ENCODE peak calls at places on chromosomes 12 and 14, in ten cellular contexts. D, A, E, C, R, Y, L, P, G and F are unnamed samples.

GRCh38 chr12:57456145-57456700 is 1.1 kb downstream of the INHBE start:
- DNase-seq in D (no peak), A (no peak), E (no peak), C (peak; percentile 45), R (peak; percentile 33), Y (no peak), L (peak; percentile 51), P (peak; percentile 94), G (no peak), F (peak; percentile 76)

GRCh38 chr12:74980510-74980909 is 229.1 kb downstream of the KCNC2 start:
- DNase-seq in D (no peak), A (no peak), E (no peak), C (no peak), R (no peak), Y (no peak), L (no peak), P (no peak), G (no peak), F (no peak)

GRCh38 chr12:114003286-114003685 is 37.2 kb upstream of the RBM19 start:
- DNase-seq in D (no peak), A (no peak), E (no peak), C (no peak), R (no peak), Y (no peak), L (no peak), P (no peak), G (no peak), F (no peak)

GRCh38 chr14:104550849-104551728 is 28.5 kb upstream of the C14orf180 start:
- DNase-seq in D (peak; percentile 43), A (no peak), E (no peak), C (no peak), R (no peak), Y (no peak), L (no peak), P (no peak), G (no peak), F (no peak)

GRCh38 chr12:51023625-51024395 is 2.4 kb downstream of the SLC11A2 start:
- DNase-seq in D (no peak), A (no peak), E (no peak), C (peak; percentile 16), R (no peak), Y (no peak), L (no peak), P (no peak), G (no peak), F (no peak)

GRCh38 chr12:68727776-68728175 is 18.2 kb upstream of the SLC35E3 start:
- DNase-seq in D (no peak), A (no peak), E (no peak), C (no peak), R (no peak), Y (no peak), L (no peak), P (no peak), G (no peak), F (no peak)

GRCh38 chr14:63996575-63997220 is 143.9 kb downstream of the SYNE2 start:
- DNase-seq in D (no peak), A (no peak), E (no peak), C (peak; percentile 72), R (no peak), Y (no peak), L (no peak), P (no peak), G (no peak), F (no peak)

GRCh38 chr12:2792670-2793500 is 1.9 kb upstream of the FKBP4 start:
- DNase-seq in D (no peak), A (no peak), E (no peak), C (no peak), R (no peak), Y (no peak), L (no peak), P (no peak), G (peak; percentile 45), F (no peak)

GRCh38 chr12:25550186-25550585 is 2.9 kb downstream of the LMNTD1 start:
- DNase-seq in D (no peak), A (no peak), E (no peak), C (peak; percentile 43), R (no peak), Y (no peak), L (no peak), P (no peak), G (no peak), F (no peak)

GRCh38 chr14:24052656-24053547 is 1.1 kb downstream of the CARMIL3 start:
- DNase-seq in D (no peak), A (no peak), E (no peak), C (no peak), R (peak; percentile 27), Y (no peak), L (no peak), P (no peak), G (peak; percentile 40), F (no peak)
- H3K4me3 ChIP-seq in D (peak overlapping the region; percentile 76), A (peak overlapping the region; percentile 64), E (peak overlapping the region; percentile 48), C (no peak overlapping the region), R (peak overlapping the region; percentile 66), Y (peak overlapping the region; percentile 73), L (peak overlapping the region; percentile 27), P (no peak overlapping the region), G (no peak overlapping the region), F (peak overlapping the region; percentile 64)

DNA sequence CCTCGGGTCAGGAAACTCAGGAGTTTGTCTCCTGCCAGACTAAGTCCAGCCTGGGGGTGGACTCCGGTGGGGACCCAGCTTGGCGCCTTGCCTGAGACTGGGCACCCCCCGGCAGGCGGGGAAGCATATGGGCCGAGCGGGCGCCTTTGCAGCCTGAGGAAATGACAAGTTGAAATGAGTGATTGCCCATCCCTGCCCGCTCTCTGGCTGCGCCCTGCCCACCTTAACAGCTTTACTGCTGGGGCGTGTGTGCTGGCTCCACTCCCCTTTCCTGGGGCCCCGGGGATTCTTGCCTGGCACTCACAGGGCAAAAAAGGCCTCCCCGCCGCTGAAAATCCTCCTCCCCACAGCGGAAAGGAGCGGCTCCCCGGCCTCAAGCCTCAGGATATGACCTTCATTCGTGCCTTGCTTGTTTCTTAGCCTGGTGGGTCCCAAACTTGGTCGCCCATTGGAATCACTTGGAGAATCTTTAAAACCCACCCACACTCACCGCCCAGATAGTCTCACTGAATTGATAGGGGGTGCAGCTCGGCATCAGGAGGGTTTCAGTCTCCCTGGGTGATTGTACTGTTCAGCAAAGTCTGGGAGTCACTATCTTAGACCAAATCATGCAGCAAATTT is 1.5 kb downstream of the RFLNA start:
- DNase-seq in D (no peak), A (no peak), E (no peak), C (no peak), R (no peak), Y (no peak), L (no peak), P (peak; percentile 12), G (peak; percentile 44), F (no peak)
- H3K4me3 ChIP-seq in D (peak overlapping the region; percentile 57), A (peak overlapping the region; percentile 55), E (peak overlapping the region; percentile 60), C (peak overlapping the region; percentile 4), R (no peak overlapping the region), Y (peak overlapping the region; percentile 23), L (no peak overlapping the region), P (no peak overlapping the region), G (no peak overlapping the region), F (no peak overlapping the region)

GRCh38 chr14:65170318-65170717 is 68.0 kb upstream of the MAX start:
- DNase-seq in D (no peak), A (no peak), E (no peak), C (no peak), R (no peak), Y (no peak), L (no peak), P (no peak), G (no peak), F (peak; percentile 35)
- H3K4me3 ChIP-seq in D (peak overlapping the region; percentile 58), A (no peak overlapping the region), E (no peak overlapping the region), C (no peak overlapping the region), R (peak overlapping the region; percentile 20), Y (peak overlapping the region; percentile 34), L (no peak overlapping the region), P (no peak overlapping the region), G (peak overlapping the region; percentile 58), F (peak overlapping the region; percentile 46)

DNA sequence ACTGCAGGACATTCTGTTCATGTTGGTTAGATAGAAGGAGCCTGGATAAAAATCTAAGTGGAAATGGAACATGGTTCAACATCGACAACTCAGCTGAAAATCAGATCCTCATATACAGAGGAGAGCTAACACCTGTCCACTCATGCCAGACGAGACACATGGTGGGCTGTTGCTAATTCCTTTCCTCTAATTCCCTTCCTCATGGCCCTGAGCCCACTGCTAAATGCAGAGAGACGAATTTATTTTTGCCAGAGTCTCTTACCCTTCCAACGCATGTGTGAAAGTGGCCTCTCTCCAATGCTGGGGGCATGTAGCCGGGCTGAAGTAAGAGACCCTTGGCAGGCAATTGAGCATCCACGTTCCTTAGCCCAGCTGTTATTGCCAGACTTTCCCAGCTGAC is 28.8 kb downstream of the CORO1C start:
- DNase-seq in D (no peak), A (no peak), E (no peak), C (no peak), R (no peak), Y (no peak), L (no peak), P (no peak), G (peak; percentile 42), F (no peak)
- H3K4me3 ChIP-seq in D (no peak overlapping the region), A (no peak overlapping the region), E (no peak overlapping the region), C (no peak overlapping the region), R (no peak overlapping the region), Y (no peak overlapping the region), L (no peak overlapping the region), P (no peak overlapping the region), G (no peak overlapping the region), F (no peak overlapping the region)

GRCh38 chr14:52545584-52546317 is 6.6 kb downstream of the TXNDC16 start:
- DNase-seq in D (no peak), A (no peak), E (no peak), C (no peak), R (no peak), Y (no peak), L (no peak), P (no peak), G (no peak), F (no peak)
- H3K4me3 ChIP-seq in D (no peak overlapping the region), A (no peak overlapping the region), E (no peak overlapping the region), C (no peak overlapping the region), R (no peak overlapping the region), Y (no peak overlapping the region), L (no peak overlapping the region), P (no peak overlapping the region), G (no peak overlapping the region), F (no peak overlapping the region)

GRCh38 chr14:99244299-99244959 is 27.6 kb downstream of the BCL11B start:
- DNase-seq in D (no peak), A (no peak), E (no peak), C (no peak), R (no peak), Y (no peak), L (no peak), P (no peak), G (no peak), F (no peak)

GRCh38 chr14:99241314-99242035 is 30.5 kb downstream of the BCL11B start:
- DNase-seq in D (no peak), A (no peak), E (no peak), C (no peak), R (peak; percentile 67), Y (no peak), L (no peak), P (no peak), G (no peak), F (no peak)

GRCh38 chr14:99240512-99241313 is 31.3 kb downstream of the BCL11B start:
- DNase-seq in D (no peak), A (no peak), E (no peak), C (no peak), R (peak; percentile 55), Y (no peak), L (no peak), P (no peak), G (no peak), F (no peak)

GRCh38 chr14:99242816-99243795 is 28.9 kb downstream of the BCL11B start:
- DNase-seq in D (no peak), A (no peak), E (no peak), C (no peak), R (peak; percentile 80), Y (no peak), L (no peak), P (no peak), G (no peak), F (no peak)

GRCh38 chr14:99242238-99242637 is 29.8 kb downstream of the BCL11B start:
- DNase-seq in D (no peak), A (no peak), E (no peak), C (no peak), R (no peak), Y (no peak), L (no peak), P (no peak), G (no peak), F (no peak)
- H3K4me3 ChIP-seq in D (no peak overlapping the region), A (no peak overlapping the region), E (no peak overlapping the region), C (no peak overlapping the region), R (peak overlapping the region; percentile 70), Y (no peak overlapping the region), L (no peak overlapping the region), P (no peak overlapping the region), G (no peak overlapping the region), F (no peak overlapping the region)